ENCODE peak calls at places on chromosomes 6 and 20, in ten cellular contexts. One of them, this sample, is unnamed.

GRCh38 chr20:49823152-49823847 is 10.7 kb downstream of the SLC9A8 start:
- DNase-seq in AG04449: no peak
- DNase-seq in neural progenitor cell: no peak
- DNase-seq in transverse colon: no peak
- DNase-seq in SK-N-SH: no peak
- DNase-seq in kidney epithelial cell: no peak
- DNase-seq in BJ: no peak
- DNase-seq in tibial nerve: no peak
- DNase-seq in brain microvascular endothelial cell: no peak
- DNase-seq in pancreas: no peak
- DNase-seq in this sample: no peak

GRCh38 chr6:19964115-19964514 is 126.9 kb downstream of the ID4 start:
- DNase-seq in AG04449: no peak
- DNase-seq in neural progenitor cell: no peak
- DNase-seq in transverse colon: no peak
- DNase-seq in SK-N-SH: no peak
- DNase-seq in kidney epithelial cell: no peak
- DNase-seq in BJ: no peak
- DNase-seq in tibial nerve: no peak
- DNase-seq in brain microvascular endothelial cell: no peak
- DNase-seq in pancreas: no peak
- DNase-seq in this sample: no peak

GRCh38 chr6:31422587-31422986 is 19.2 kb downstream of the MICA start:
- DNase-seq in AG04449: no peak
- DNase-seq in neural progenitor cell: no peak
- DNase-seq in transverse colon: no peak
- DNase-seq in SK-N-SH: no peak
- DNase-seq in kidney epithelial cell: no peak
- DNase-seq in BJ: no peak
- DNase-seq in tibial nerve: no peak
- DNase-seq in brain microvascular endothelial cell: no peak
- DNase-seq in pancreas: no peak
- DNase-seq in this sample: no peak

GRCh38 chr6:93859964-93860363 is 440.6 kb upstream of the EPHA7 start:
- DNase-seq in AG04449: no peak
- DNase-seq in neural progenitor cell: peak
- DNase-seq in transverse colon: no peak
- DNase-seq in SK-N-SH: no peak
- DNase-seq in kidney epithelial cell: no peak
- DNase-seq in BJ: no peak
- DNase-seq in tibial nerve: no peak
- DNase-seq in brain microvascular endothelial cell: no peak
- DNase-seq in pancreas: no peak
- DNase-seq in this sample: no peak

GRCh38 chr6:3356824-3357420 is 98.2 kb downstream of the PSMG4 start:
- DNase-seq in AG04449: no peak
- DNase-seq in neural progenitor cell: no peak
- DNase-seq in transverse colon: no peak
- DNase-seq in SK-N-SH: no peak
- DNase-seq in kidney epithelial cell: no peak
- DNase-seq in BJ: no peak
- DNase-seq in tibial nerve: no peak
- DNase-seq in brain microvascular endothelial cell: no peak
- DNase-seq in pancreas: no peak
- DNase-seq in this sample: no peak

GRCh38 chr6:165573671-165574070 is 89.4 kb downstream of the PDE10A start:
- DNase-seq in AG04449: no peak
- DNase-seq in neural progenitor cell: peak
- DNase-seq in transverse colon: no peak
- DNase-seq in SK-N-SH: peak
- DNase-seq in kidney epithelial cell: no peak
- DNase-seq in BJ: no peak
- DNase-seq in tibial nerve: no peak
- DNase-seq in brain microvascular endothelial cell: peak
- DNase-seq in pancreas: peak
- DNase-seq in this sample: no peak

GRCh38 chr6:169213814-169214520 is 39.7 kb downstream of the THBS2 start:
- DNase-seq in AG04449: no peak
- DNase-seq in neural progenitor cell: no peak
- DNase-seq in transverse colon: no peak
- DNase-seq in SK-N-SH: peak
- DNase-seq in kidney epithelial cell: no peak
- DNase-seq in BJ: no peak
- DNase-seq in tibial nerve: no peak
- DNase-seq in brain microvascular endothelial cell: no peak
- DNase-seq in pancreas: no peak
- DNase-seq in this sample: no peak

GRCh38 chr20:57688864-57689263 is 21.0 kb downstream of the PMEPA1 start:
- DNase-seq in AG04449: no peak
- DNase-seq in neural progenitor cell: no peak
- DNase-seq in transverse colon: no peak
- DNase-seq in SK-N-SH: no peak
- DNase-seq in kidney epithelial cell: no peak
- DNase-seq in BJ: no peak
- DNase-seq in tibial nerve: no peak
- DNase-seq in brain microvascular endothelial cell: no peak
- DNase-seq in pancreas: no peak
- DNase-seq in this sample: no peak

GRCh38 chr20:45305262-45305661 is 1.4 kb upstream of the RBPJL start:
- DNase-seq in AG04449: no peak
- DNase-seq in neural progenitor cell: no peak
- DNase-seq in transverse colon: no peak
- DNase-seq in SK-N-SH: no peak
- DNase-seq in kidney epithelial cell: no peak
- DNase-seq in BJ: no peak
- DNase-seq in tibial nerve: no peak
- DNase-seq in brain microvascular endothelial cell: no peak
- DNase-seq in pancreas: peak
- DNase-seq in this sample: no peak
- TF ChIP-seq CTCF in AG04449: no peak
- TF ChIP-seq CTCF in neural progenitor cell: no peak
- TF ChIP-seq CTCF in transverse colon: no peak
- TF ChIP-seq CTCF in SK-N-SH: no peak
- TF ChIP-seq CTCF in kidney epithelial cell: peak
- TF ChIP-seq CTCF in BJ: no peak
- TF ChIP-seq CTCF in tibial nerve: no peak
- TF ChIP-seq CTCF in brain microvascular endothelial cell: peak
- TF ChIP-seq CTCF in pancreas: peak
- TF ChIP-seq CTCF in this sample: no peak

DNA sequence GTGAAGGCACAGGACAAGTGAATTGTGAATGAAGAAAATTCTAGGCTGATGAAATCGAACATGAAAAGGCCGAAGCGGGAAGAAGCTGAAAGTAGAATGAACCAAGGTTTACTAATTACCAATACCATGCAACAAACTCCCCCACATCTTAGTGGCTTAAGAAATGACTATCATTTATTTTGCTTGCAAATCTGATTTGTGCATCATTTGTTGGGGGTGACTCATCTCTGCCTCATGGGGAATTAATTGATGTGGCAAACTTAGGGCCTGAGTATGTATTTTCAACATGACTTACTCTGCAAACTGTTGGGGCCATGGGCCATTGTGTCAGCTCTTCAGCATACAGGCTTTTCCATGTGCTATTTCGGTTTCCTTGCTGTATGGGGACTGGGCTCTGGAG is 26.8 kb downstream of the PPP1R14C start:
- DNase-seq in AG04449: peak
- DNase-seq in neural progenitor cell: no peak
- DNase-seq in transverse colon: no peak
- DNase-seq in SK-N-SH: no peak
- DNase-seq in kidney epithelial cell: no peak
- DNase-seq in BJ: peak
- DNase-seq in tibial nerve: no peak
- DNase-seq in brain microvascular endothelial cell: peak
- DNase-seq in pancreas: no peak
- DNase-seq in this sample: no peak
- H3K4me3 ChIP-seq in AG04449: no peak
- H3K4me3 ChIP-seq in neural progenitor cell: no peak
- H3K4me3 ChIP-seq in transverse colon: no peak
- H3K4me3 ChIP-seq in SK-N-SH: no peak
- H3K4me3 ChIP-seq in kidney epithelial cell: no peak
- H3K4me3 ChIP-seq in BJ: no peak
- H3K4me3 ChIP-seq in tibial nerve: no peak
- H3K4me3 ChIP-seq in brain microvascular endothelial cell: no peak
- H3K4me3 ChIP-seq in pancreas: no peak
- H3K4me3 ChIP-seq in this sample: no peak

GRCh38 chr6:83920017-83920416 is 60.5 kb downstream of the CYB5R4 start:
- DNase-seq in AG04449: peak
- DNase-seq in neural progenitor cell: no peak
- DNase-seq in transverse colon: no peak
- DNase-seq in SK-N-SH: no peak
- DNase-seq in kidney epithelial cell: no peak
- DNase-seq in BJ: peak
- DNase-seq in tibial nerve: no peak
- DNase-seq in brain microvascular endothelial cell: peak
- DNase-seq in pancreas: no peak
- DNase-seq in this sample: no peak

GRCh38 chr6:83917001-83917400 is 57.5 kb downstream of the CYB5R4 start:
- DNase-seq in AG04449: no peak
- DNase-seq in neural progenitor cell: no peak
- DNase-seq in transverse colon: no peak
- DNase-seq in SK-N-SH: no peak
- DNase-seq in kidney epithelial cell: no peak
- DNase-seq in BJ: no peak
- DNase-seq in tibial nerve: no peak
- DNase-seq in brain microvascular endothelial cell: no peak
- DNase-seq in pancreas: no peak
- DNase-seq in this sample: no peak

DNA sequence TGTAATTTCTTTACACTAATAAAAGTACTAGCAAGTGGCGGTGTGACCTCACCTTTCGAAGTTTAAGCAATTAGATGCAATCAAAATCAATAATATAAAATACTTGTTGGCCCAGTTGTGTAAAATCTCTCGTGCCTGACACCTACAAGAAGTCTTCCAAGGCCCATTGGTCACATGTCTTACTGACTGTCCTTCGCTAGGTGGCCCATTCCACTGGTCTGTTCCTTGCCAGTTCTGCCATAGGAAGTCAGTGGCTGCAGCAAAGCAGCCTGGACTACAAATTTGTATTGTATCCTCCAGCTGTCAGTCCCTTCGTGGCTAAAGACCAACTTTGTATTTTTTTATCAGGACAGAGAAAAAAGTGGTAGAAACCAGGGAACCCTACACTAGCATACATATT is 61.8 kb downstream of the CYB5R4 start:
- DNase-seq in AG04449: no peak
- DNase-seq in neural progenitor cell: peak
- DNase-seq in transverse colon: no peak
- DNase-seq in SK-N-SH: no peak
- DNase-seq in kidney epithelial cell: no peak
- DNase-seq in BJ: no peak
- DNase-seq in tibial nerve: no peak
- DNase-seq in brain microvascular endothelial cell: no peak
- DNase-seq in pancreas: no peak
- DNase-seq in this sample: no peak
- TF ChIP-seq CTCF in AG04449: no peak
- TF ChIP-seq CTCF in neural progenitor cell: peak
- TF ChIP-seq CTCF in transverse colon: no peak
- TF ChIP-seq CTCF in SK-N-SH: no peak
- TF ChIP-seq CTCF in kidney epithelial cell: no peak
- TF ChIP-seq CTCF in BJ: no peak
- TF ChIP-seq CTCF in tibial nerve: no peak
- TF ChIP-seq CTCF in brain microvascular endothelial cell: no peak
- TF ChIP-seq CTCF in pancreas: no peak
- TF ChIP-seq CTCF in this sample: no peak

DNA sequence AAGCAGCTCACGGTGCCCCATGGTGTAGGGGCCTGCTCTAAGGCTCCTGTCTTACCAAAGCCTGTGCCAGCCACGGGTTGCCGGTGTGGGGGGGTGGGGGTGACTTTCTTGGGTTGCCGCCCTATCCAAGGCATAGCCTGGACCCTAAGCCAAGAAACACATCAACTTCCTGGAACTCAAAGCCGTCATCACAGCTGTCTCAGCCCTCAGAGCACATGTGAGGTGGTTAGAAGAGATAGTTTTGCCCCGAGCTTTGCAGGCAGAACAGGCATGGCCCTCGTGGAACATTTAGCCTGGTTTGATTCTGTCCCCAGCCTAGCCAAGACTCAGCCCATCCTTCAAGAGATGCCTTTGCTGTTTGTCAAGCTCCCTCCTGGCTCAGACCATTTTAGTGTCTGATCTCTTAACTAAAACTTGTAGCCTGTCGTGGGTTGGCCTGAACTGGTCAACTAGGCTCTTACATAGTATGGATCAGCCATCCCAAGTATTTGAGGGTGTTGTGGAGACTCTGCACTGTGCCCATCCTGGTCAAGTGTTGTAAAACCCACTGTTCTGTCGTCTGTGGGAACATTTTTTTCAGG is 64.9 kb downstream of the RREB1 start:
- DNase-seq in AG04449: peak
- DNase-seq in neural progenitor cell: no peak
- DNase-seq in transverse colon: no peak
- DNase-seq in SK-N-SH: no peak
- DNase-seq in kidney epithelial cell: no peak
- DNase-seq in BJ: no peak
- DNase-seq in tibial nerve: no peak
- DNase-seq in brain microvascular endothelial cell: peak
- DNase-seq in pancreas: peak
- DNase-seq in this sample: no peak
- H3K4me3 ChIP-seq in AG04449: no peak
- H3K4me3 ChIP-seq in neural progenitor cell: no peak
- H3K4me3 ChIP-seq in transverse colon: no peak
- H3K4me3 ChIP-seq in SK-N-SH: no peak
- H3K4me3 ChIP-seq in kidney epithelial cell: no peak
- H3K4me3 ChIP-seq in BJ: no peak
- H3K4me3 ChIP-seq in tibial nerve: no peak
- H3K4me3 ChIP-seq in brain microvascular endothelial cell: no peak
- H3K4me3 ChIP-seq in pancreas: no peak
- H3K4me3 ChIP-seq in this sample: no peak

GRCh38 chr6:10722820-10723651 is at the start of gene TMEM14C:
- DNase-seq in AG04449: peak
- DNase-seq in neural progenitor cell: peak
- DNase-seq in transverse colon: peak
- DNase-seq in SK-N-SH: peak
- DNase-seq in kidney epithelial cell: peak
- DNase-seq in BJ: peak
- DNase-seq in tibial nerve: peak
- DNase-seq in brain microvascular endothelial cell: peak
- DNase-seq in pancreas: peak
- DNase-seq in this sample: peak
- TF ChIP-seq CTCF in AG04449: no peak
- TF ChIP-seq CTCF in neural progenitor cell: no peak
- TF ChIP-seq CTCF in transverse colon: no peak
- TF ChIP-seq CTCF in SK-N-SH: no peak
- TF ChIP-seq CTCF in kidney epithelial cell: no peak
- TF ChIP-seq CTCF in BJ: no peak
- TF ChIP-seq CTCF in tibial nerve: peak
- TF ChIP-seq CTCF in brain microvascular endothelial cell: no peak
- TF ChIP-seq CTCF in pancreas: no peak
- TF ChIP-seq CTCF in this sample: no peak